ENCODE peak calls at places on chromosome 3, in seven cellular contexts. One of them, this sample, is unnamed.
A peak's percentile ranks its signal among the peaks of the same experiment; 100 is the strongest.

GRCh38 chr3:188006726-188007393 is 147.1 kb upstream of the LPP start:
- DNase-seq in NCI-H1417 treated with DMSO at 0.1 percent for 48 hours: no peak
- DNase-seq in astrocyte of the hippocampus: no peak
- DNase-seq in stimulated activated CD4-positive, alpha-beta T cell treated with anti-CD3 and anti-CD28 coated beads, Interleukin-15, amount 100 ng/mL, for 1 hour: no peak
- DNase-seq in endothelial cell: no peak
- DNase-seq in neural progenitor cell: no peak
- DNase-seq in GM06990: no peak
- DNase-seq in this sample: no peak

GRCh38 chr3:128476659-128477058 is 10.0 kb upstream of the DNAJB8 start:
- DNase-seq in stimulated activated CD4-positive, alpha-beta T cell treated with anti-CD3 and anti-CD28 coated beads, Interleukin-15, amount 100 ng/mL, for 1 hour: no peak
- DNase-seq in neural progenitor cell: no peak
- DNase-seq in NCI-H1417 treated with DMSO at 0.1 percent for 48 hours: no peak
- DNase-seq in astrocyte of the hippocampus: no peak
- DNase-seq in endothelial cell: no peak
- DNase-seq in GM06990: no peak
- DNase-seq in this sample: no peak

GRCh38 chr3:46960081-46960701 is 16.4 kb downstream of the CCDC12 start:
- DNase-seq in astrocyte of the hippocampus: peak; percentile 45
- DNase-seq in neural progenitor cell: peak; percentile 47
- DNase-seq in GM06990: no peak
- DNase-seq in NCI-H1417 treated with DMSO at 0.1 percent for 48 hours: no peak
- DNase-seq in endothelial cell: peak; percentile 26
- DNase-seq in stimulated activated CD4-positive, alpha-beta T cell treated with anti-CD3 and anti-CD28 coated beads, Interleukin-15, amount 100 ng/mL, for 1 hour: no peak
- DNase-seq in this sample: no peak

GRCh38 chr3:53045107-53045783 is 628 bp downstream of the SFMBT1 start:
- DNase-seq in GM06990: peak; percentile 81
- DNase-seq in neural progenitor cell: peak; percentile 87
- DNase-seq in astrocyte of the hippocampus: peak; percentile 75
- DNase-seq in endothelial cell: peak; percentile 47
- DNase-seq in stimulated activated CD4-positive, alpha-beta T cell treated with anti-CD3 and anti-CD28 coated beads, Interleukin-15, amount 100 ng/mL, for 1 hour: peak; percentile 41
- DNase-seq in NCI-H1417 treated with DMSO at 0.1 percent for 48 hours: no peak
- DNase-seq in this sample: peak; percentile 73

GRCh38 chr3:111744611-111745010 is 114.5 kb upstream of the PHLDB2 start:
- DNase-seq in astrocyte of the hippocampus: no peak
- DNase-seq in GM06990: no peak
- DNase-seq in neural progenitor cell: no peak
- DNase-seq in NCI-H1417 treated with DMSO at 0.1 percent for 48 hours: no peak
- DNase-seq in stimulated activated CD4-positive, alpha-beta T cell treated with anti-CD3 and anti-CD28 coated beads, Interleukin-15, amount 100 ng/mL, for 1 hour: no peak
- DNase-seq in endothelial cell: no peak
- DNase-seq in this sample: no peak

GRCh38 chr3:172461530-172462138 is 13.4 kb upstream of the GHSR start:
- DNase-seq in stimulated activated CD4-positive, alpha-beta T cell treated with anti-CD3 and anti-CD28 coated beads, Interleukin-15, amount 100 ng/mL, for 1 hour: no peak
- DNase-seq in NCI-H1417 treated with DMSO at 0.1 percent for 48 hours: no peak
- DNase-seq in astrocyte of the hippocampus: no peak
- DNase-seq in endothelial cell: no peak
- DNase-seq in GM06990: no peak
- DNase-seq in neural progenitor cell: peak; percentile 42
- DNase-seq in this sample: no peak

GRCh38 chr3:20143519-20143918 is 42.5 kb downstream of the SGO1 start:
- DNase-seq in neural progenitor cell: no peak
- DNase-seq in endothelial cell: no peak
- DNase-seq in stimulated activated CD4-positive, alpha-beta T cell treated with anti-CD3 and anti-CD28 coated beads, Interleukin-15, amount 100 ng/mL, for 1 hour: no peak
- DNase-seq in GM06990: no peak
- DNase-seq in astrocyte of the hippocampus: no peak
- DNase-seq in NCI-H1417 treated with DMSO at 0.1 percent for 48 hours: no peak
- DNase-seq in this sample: no peak

GRCh38 chr3:155282416-155283091 is 10.9 kb downstream of the STRIT1 start:
- DNase-seq in stimulated activated CD4-positive, alpha-beta T cell treated with anti-CD3 and anti-CD28 coated beads, Interleukin-15, amount 100 ng/mL, for 1 hour: no peak
- DNase-seq in GM06990: no peak
- DNase-seq in neural progenitor cell: no peak
- DNase-seq in astrocyte of the hippocampus: peak; percentile 40
- DNase-seq in NCI-H1417 treated with DMSO at 0.1 percent for 48 hours: no peak
- DNase-seq in endothelial cell: no peak
- DNase-seq in this sample: no peak

This sample was measured in natural killer cell treated with Interleukin-12 subunit alpha and Interleukin-12 subunit beta and Interleukin-15 and Interleukin-18, amount 100 ng/mL, for 72 hours.